ENCODE peak calls at places on chromosomes 16 and 17, in ten cellular contexts. A is myocyte; G is stimulated activated CD4-positive, alpha-beta T cell treated with anti-CD3 and anti-CD28 coated beads, Interleukin-1b, Interleukin-23, amount 100 ng/mL, for 24 hours; U is ACHN; M is aorta; O is amygdala; Q is GM20000; I is colonic mucosa; P is posterior cingulate gyrus; J is mucosa of descending colon. H is an unnamed sample.

GRCh38 chr17:12282056-12282455 is 261.4 kb downstream of the MAP2K4 start:
- DNase-seq in A (no peak), G (no peak), U (no peak), M (no peak), O (no peak), Q (no peak), I (no peak), P (no peak), J (no peak), H (no peak)

GRCh38 chr16:65012357-65012756 is 109.5 kb downstream of the CDH11 start:
- DNase-seq in A (peak; percentile 86), G (no peak), U (no peak), M (no peak), O (no peak), Q (no peak), I (no peak), P (no peak), J (no peak), H (no peak)

GRCh38 chr17:3890082-3890892 is 2.6 kb downstream of the CAMKK1 start:
- DNase-seq in A (peak; percentile 84), G (no peak), U (peak; percentile 98), M (peak; percentile 92), O (peak; percentile 17), Q (no peak), I (peak; percentile 72), P (peak; percentile 54), J (peak; percentile 30), H (peak; percentile 62)

GRCh38 chr16:1996175-1996574 is 6.4 kb downstream of the SYNGR3 start:
- DNase-seq in A (peak; percentile 66), G (no peak), U (no peak), M (no peak), O (no peak), Q (no peak), I (no peak), P (no peak), J (no peak), H (no peak)

GRCh38 chr17:56929362-56929969 is 15.6 kb upstream of the TRIM25 start:
- DNase-seq in A (no peak), G (no peak), U (peak; percentile 43), M (no peak), O (no peak), Q (no peak), I (no peak), P (no peak), J (no peak), H (no peak)

GRCh38 chr17:80855968-80856862 is 135.4 kb upstream of the CHMP6 start:
- DNase-seq in A (peak; percentile 96), G (peak; percentile 48), U (peak; percentile 98), M (peak; percentile 87), O (no peak), Q (peak; percentile 89), I (no peak), P (no peak), J (no peak), H (no peak)

GRCh38 chr16:49604602-49605001 is 231.0 kb downstream of the C16orf78 start:
- DNase-seq in A (no peak), G (no peak), U (no peak), M (no peak), O (no peak), Q (no peak), I (no peak), P (no peak), J (no peak), H (no peak)

GRCh38 chr16:75264531-75264998 is 13.1 kb upstream of the BCAR1 start:
- DNase-seq in A (peak; percentile 51), G (no peak), U (no peak), M (peak; percentile 47), O (peak; percentile 49), Q (no peak), I (no peak), P (no peak), J (no peak), H (no peak)

GRCh38 chr17:2337811-2338657 is 733 bp downstream of the SGSM2 start:
- DNase-seq in A (peak; percentile 64), G (peak; percentile 32), U (peak; percentile 78), M (peak; percentile 77), O (peak; percentile 45), Q (peak; percentile 83), I (peak; percentile 69), P (peak; percentile 51), J (peak; percentile 67), H (peak; percentile 45)

H was measured in mucosa of gallbladder.